ENCODE peak calls at places on chromosome 13, in eight cellular contexts. K, P, V, A, Y, C, Z and E are unnamed samples.

GRCh38 chr13:28984326-28984725 is 164.2 kb downstream of the MTUS2 start:
- DNase-seq in C (no peak), P (no peak), Z (no peak), K (no peak), A (no peak), Y (no peak), V (no peak), E (no peak)

GRCh38 chr13:29925457-29925856 is 75.0 kb upstream of the UBL3 start:
- DNase-seq in Y (peak), V (peak), A (peak), C (peak), P (no peak), K (peak), Z (no peak), E (peak)

GRCh38 chr13:49300716-49301589 is 53.2 kb downstream of the CDADC1 start:
- DNase-seq in C (peak), Z (peak), V (no peak), P (peak), A (no peak), K (peak), Y (peak), E (peak)

GRCh38 chr13:87089391-87089790 is 581.8 kb upstream of the SLITRK5 start:
- DNase-seq in Y (no peak), K (no peak), P (no peak), C (peak), A (no peak), V (no peak), Z (no peak), E (peak)

GRCh38 chr13:78960881-78961280 is 301.9 kb upstream of the OBI1 start:
- DNase-seq in Y (no peak), K (no peak), Z (no peak), V (no peak), P (no peak), C (no peak), A (no peak), E (no peak)

GRCh38 chr13:29499766-29500165 is 95.7 kb downstream of the SLC7A1 start:
- DNase-seq in Y (no peak), Z (no peak), K (no peak), A (no peak), C (no peak), V (no peak), P (no peak), E (no peak)

GRCh38 chr13:24693862-24694471 is 13.8 kb downstream of the ATP12A start:
- DNase-seq in Y (peak), K (peak), A (no peak), C (peak), V (no peak), P (peak), Z (peak), E (peak)

GRCh38 chr13:112510002-112510780 is 77.8 kb downstream of the TUBGCP3 start:
- DNase-seq in Y (peak), C (peak), Z (peak), V (no peak), A (no peak), P (peak), K (peak), E (peak)

GRCh38 chr13:98142427-98143156 is at the start of gene FARP1:
- DNase-seq in P (peak), V (peak), A (no peak), C (no peak), Z (no peak), K (peak), Y (peak), E (peak)

GRCh38 chr13:98143157-98143553 is 261 bp downstream of the FARP1 start:
- DNase-seq in A (no peak), C (no peak), K (peak), P (no peak), Y (no peak), Z (no peak), V (peak), E (peak)

GRCh38 chr13:98143601-98144500 is 957 bp downstream of the FARP1 start:
- DNase-seq in V (peak), P (no peak), Z (no peak), Y (peak), A (no peak), K (peak), C (no peak), E (peak)

GRCh38 chr13:98141938-98142426 is 912 bp upstream of the FARP1 start:
- DNase-seq in Y (peak), V (peak), C (no peak), A (no peak), P (no peak), K (peak), Z (no peak), E (no peak)

GRCh38 chr13:98144501-98145350 is 1.8 kb downstream of the FARP1 start:
- DNase-seq in P (no peak), K (no peak), C (no peak), A (no peak), V (no peak), Y (peak), Z (no peak), E (peak)
- H3K27ac ChIP-seq in P (no peak), K (no peak), C (peak), A (no peak), V (peak), Y (peak), Z (no peak), E (peak)

GRCh38 chr13:33251131-33251629 is 34.4 kb downstream of the STARD13 start:
- DNase-seq in Z (no peak), V (no peak), K (no peak), Y (peak), A (peak), P (no peak), C (peak), E (peak)

GRCh38 chr13:33249066-33249465 is 36.5 kb downstream of the STARD13 start:
- DNase-seq in A (no peak), Y (no peak), Z (no peak), C (peak), K (no peak), V (no peak), P (no peak), E (no peak)

GRCh38 chr13:33249894-33250293 is 35.7 kb downstream of the STARD13 start:
- DNase-seq in V (no peak), Y (no peak), Z (no peak), A (no peak), C (no peak), K (no peak), P (no peak), E (no peak)

GRCh38 chr13:33250594-33250993 is 35.0 kb downstream of the STARD13 start:
- DNase-seq in A (no peak), C (no peak), P (no peak), V (no peak), K (no peak), Y (no peak), Z (no peak), E (no peak)

DNA sequence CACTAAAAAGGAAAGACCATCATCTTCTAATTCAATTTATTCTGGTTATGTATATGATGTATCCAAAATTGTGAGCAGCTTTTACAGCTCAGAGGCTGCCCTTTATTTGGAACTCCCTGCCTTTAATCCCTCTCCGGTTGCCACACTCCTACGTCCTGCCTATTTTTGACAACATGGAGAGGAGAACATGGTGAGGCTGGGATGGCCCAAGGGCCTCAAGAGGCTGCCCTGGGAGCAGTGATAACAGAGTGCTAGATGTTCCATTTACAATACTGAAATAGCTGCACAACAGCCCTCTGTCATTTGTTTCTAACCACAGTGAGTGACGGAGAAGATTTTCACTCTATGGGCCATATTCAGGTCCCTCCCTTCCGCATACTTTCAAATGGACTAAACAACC is 33.5 kb downstream of the STARD13 start:
- DNase-seq in K (no peak), V (peak), Y (no peak), Z (no peak), A (no peak), P (no peak), C (no peak), E (no peak)
- H3K27ac ChIP-seq in K (no peak), V (peak), Y (peak), Z (no peak), A (no peak), P (no peak), C (peak), E (peak)

DNA sequence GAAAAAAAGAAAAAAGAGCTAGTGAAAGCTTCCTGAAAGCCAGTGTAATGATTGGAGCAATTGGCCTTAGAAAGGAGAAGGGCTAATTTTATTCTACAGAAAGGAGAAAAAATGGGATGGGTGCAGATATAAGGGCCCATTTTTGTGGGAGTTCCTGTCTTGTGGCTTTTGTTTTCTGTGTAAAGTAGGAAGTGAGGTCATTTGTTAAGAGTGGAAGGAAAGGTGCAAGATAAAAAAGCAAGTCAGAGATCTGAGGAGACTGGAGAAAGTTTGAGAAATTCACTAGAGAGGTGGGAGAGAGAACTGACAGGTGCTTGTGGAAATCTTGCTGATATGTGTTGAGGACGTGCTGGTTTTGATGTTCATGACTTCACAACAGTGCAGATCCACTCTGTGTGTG is 349.4 kb downstream of the DLEU7 start:
- DNase-seq in A (no peak), K (no peak), C (no peak), Z (peak), V (no peak), P (no peak), Y (no peak), E (no peak)
- H3K27ac ChIP-seq in A (no peak), K (no peak), C (no peak), Z (no peak), V (no peak), P (no peak), Y (no peak), E (no peak)

GRCh38 chr13:88144580-88144979 is 473.4 kb downstream of the SLITRK5 start:
- DNase-seq in Y (no peak), P (no peak), K (no peak), C (no peak), A (no peak), V (no peak), Z (no peak), E (no peak)

DNA sequence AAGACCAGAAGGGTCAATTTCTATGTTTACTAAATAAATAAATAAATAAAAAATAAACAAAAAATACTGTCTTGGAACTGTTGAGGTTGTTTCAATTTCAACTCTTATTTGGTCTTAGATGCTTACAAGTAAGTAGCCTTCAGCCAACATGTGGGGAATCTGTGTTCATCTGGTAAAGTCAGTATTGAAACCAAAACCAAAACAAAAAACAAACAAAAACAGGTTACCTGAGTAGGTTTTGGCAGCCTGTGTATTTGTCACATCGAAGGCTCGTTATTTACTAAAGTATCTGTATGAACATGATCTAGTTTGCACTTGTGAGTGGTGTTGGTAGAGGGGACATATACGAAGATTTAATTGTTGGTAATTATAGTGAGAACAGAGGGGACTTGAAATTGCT is 471.5 kb downstream of the SLITRK5 start:
- DNase-seq in C (no peak), V (no peak), A (no peak), K (no peak), Y (no peak), Z (no peak), P (no peak), E (no peak)
- H3K27ac ChIP-seq in C (no peak), V (no peak), A (no peak), K (no peak), Y (no peak), Z (no peak), P (no peak), E (no peak)